ENCODE peak calls at places on chromosomes 4 and X, in seven cellular contexts. L, M, F, N, Z, Q and Y are unnamed samples.

GRCh38 chr4:31246856-31247255 is 526.7 kb downstream of the PCDH7 start:
- DNase-seq in Z (no peak), F (no peak), N (no peak), L (no peak), Q (no peak), M (no peak), Y (no peak)

GRCh38 chr4:119785963-119786362 is 157.4 kb upstream of the PDE5A start:
- DNase-seq in L (no peak), N (peak; percentile 34), F (no peak), Q (no peak), M (no peak), Z (no peak), Y (no peak)

GRCh38 chr4:71635094-71635493 is 148.8 kb downstream of the GC start:
- DNase-seq in M (no peak), N (no peak), L (peak; percentile 40), Q (no peak), F (no peak), Z (no peak), Y (no peak)

GRCh38 chr4:150477869-150478268 is 104.1 kb upstream of the MAB21L2 start:
- DNase-seq in N (no peak), F (no peak), M (no peak), Q (no peak), L (no peak), Z (no peak), Y (no peak)

GRCh38 chr4:1582227-1582626 is 101.9 kb downstream of the FAM53A start:
- DNase-seq in F (no peak), N (no peak), L (no peak), Q (no peak), Z (no peak), M (no peak), Y (no peak)

GRCh38 chrX:110226931-110227330 is 91.0 kb downstream of the AMMECR1 start:
- DNase-seq in Z (no peak), Q (no peak), L (no peak), M (no peak), N (no peak), F (no peak), Y (no peak)

GRCh38 chr4:178781779-178782178 is 1339.5 kb upstream of the AGA start:
- DNase-seq in Q (no peak), Z (no peak), N (no peak), F (no peak), M (no peak), L (no peak), Y (no peak)

GRCh38 chrX:39895228-39896110 is 202.3 kb downstream of the BCOR start:
- DNase-seq in F (no peak), L (no peak), Z (no peak), N (peak; percentile 29), M (no peak), Q (no peak), Y (no peak)

GRCh38 chrX:22395372-22395771 is 122.7 kb downstream of the CBLL2 start:
- DNase-seq in N (no peak), Z (no peak), M (no peak), Q (no peak), L (no peak), F (no peak), Y (no peak)